ENCODE peak calls at places on chromosomes 1 and 21, in four cellular contexts. Q is thoracic aorta, O is occipital lobe, H is left lung. Z is an unnamed sample.

GRCh38 chr1:223257856-223258255 is 106.1 kb downstream of the SUSD4 start:
- DNase-seq in Q (no peak), O (no peak), H (no peak), Z (no peak)

GRCh38 chr21:34526618-34527290 is 14.7 kb upstream of the KCNE1 start:
- DNase-seq in Q (peak), O (peak), H (no peak), Z (peak)

GRCh38 chr1:201450721-201451291 is 18.2 kb downstream of the PHLDA3 start:
- DNase-seq in Q (no peak), O (peak), H (peak), Z (no peak)

GRCh38 chr21:14259669-14260458 is 43.9 kb downstream of the RBM11 start:
- DNase-seq in Q (no peak), O (no peak), H (no peak), Z (no peak)

GRCh38 chr1:164366014-164366413 is 193.0 kb upstream of the PBX1 start:
- DNase-seq in Q (no peak), O (no peak), H (no peak), Z (no peak)

GRCh38 chr1:156862602-156863599 is 2.2 kb downstream of the NTRK1 start:
- DNase-seq in Q (no peak), O (no peak), H (no peak), Z (no peak)

GRCh38 chr1:38454236-38454635 is 405.3 kb downstream of the RRAGC start:
- DNase-seq in Q (no peak), O (no peak), H (no peak), Z (no peak)

GRCh38 chr1:66564250-66564649 is 30.3 kb downstream of the SGIP1 start:
- DNase-seq in Q (no peak), O (no peak), H (no peak), Z (no peak)

GRCh38 chr1:208304193-208304712 is 60.1 kb upstream of the PLXNA2 start:
- DNase-seq in Q (no peak), O (no peak), H (no peak), Z (no peak)

GRCh38 chr1:216221260-216221700 is 202.0 kb downstream of the USH2A start:
- DNase-seq in Q (no peak), O (peak), H (no peak), Z (no peak)

GRCh38 chr1:220527279-220528048 is 472 bp upstream of the MARK1 start:
- DNase-seq in Q (no peak), O (peak), H (no peak), Z (no peak)

GRCh38 chr1:15737324-15738319 is 1.6 kb downstream of the SLC25A34 start:
- DNase-seq in Q (no peak), O (no peak), H (no peak), Z (no peak)

GRCh38 chr1:54324750-54325704 is 81.2 kb downstream of the SSBP3 start:
- DNase-seq in Q (no peak), O (no peak), H (no peak), Z (no peak)

GRCh38 chr1:15680614-15681345 is 3.3 kb upstream of the PLEKHM2 start:
- DNase-seq in Q (no peak), O (no peak), H (no peak), Z (no peak)

GRCh38 chr21:45987121-45987711 is 5.6 kb downstream of the COL6A1 start:
- DNase-seq in Q (no peak), O (no peak), H (peak), Z (peak)

GRCh38 chr1:100411019-100411418 is 58.7 kb downstream of the CDC14A start:
- DNase-seq in Q (no peak), O (no peak), H (no peak), Z (no peak)